ENCODE peak calls at places on chromosomes 5 and 9, in eight cellular contexts. A, L, H, B, N, K, E and S are unnamed samples.

GRCh38 chr5:89342106-89342876 is 459.3 kb upstream of the MEF2C start:
- DNase-seq in A (no peak), L (no peak), N (no peak), H (no peak), E (no peak), B (no peak), K (no peak), S (no peak)

GRCh38 chr9:84206801-84207200 is 133.8 kb downstream of the SLC28A3 start:
- DNase-seq in K (no peak), L (no peak), A (no peak), B (no peak), E (no peak), H (no peak), N (no peak), S (no peak)

GRCh38 chr9:133584559-133585476 is 24.4 kb downstream of the FAM163B start:
- DNase-seq in H (no peak), K (no peak), B (no peak), E (no peak), L (peak; percentile 20), N (no peak), A (no peak), S (no peak)

GRCh38 chr9:13160051-13160450 is 119.4 kb downstream of the MPDZ start:
- DNase-seq in B (no peak), K (no peak), A (no peak), L (no peak), E (no peak), N (no peak), H (no peak), S (no peak)

GRCh38 chr9:93268551-93269314 is 84.8 kb downstream of the WNK2 start:
- DNase-seq in K (no peak), H (peak; percentile 76), N (no peak), B (peak; percentile 62), A (peak; percentile 37), L (no peak), E (peak; percentile 52), S (peak; percentile 80)

GRCh38 chr9:112091805-112092204 is 83.3 kb downstream of the SUSD1 start:
- DNase-seq in E (no peak), H (no peak), L (no peak), K (no peak), N (peak; percentile 37), B (no peak), A (no peak), S (no peak)

GRCh38 chr9:976805-977360 is 428 bp downstream of the DMRT3 start:
- DNase-seq in A (no peak), N (peak; percentile 37), K (no peak), L (no peak), H (no peak), E (no peak), B (no peak), S (no peak)

GRCh38 chr5:99331061-99331460 is 402.3 kb upstream of the CHD1 start:
- DNase-seq in A (no peak), B (no peak), N (no peak), E (no peak), L (no peak), K (no peak), H (no peak), S (no peak)

GRCh38 chr9:108078823-108079222 is 589.3 kb upstream of the KLF4 start:
- DNase-seq in L (no peak), K (no peak), B (no peak), A (no peak), E (no peak), H (no peak), N (no peak), S (no peak)

GRCh38 chr5:77083088-77083487 is 4.0 kb downstream of the ZBED3 start:
- DNase-seq in K (no peak), E (no peak), B (no peak), H (no peak), L (no peak), A (no peak), N (no peak), S (no peak)

GRCh38 chr5:10476878-10477277 is 35.2 kb downstream of the ROPN1L start:
- DNase-seq in B (no peak), N (no peak), A (no peak), H (no peak), L (no peak), E (no peak), K (no peak), S (no peak)

GRCh38 chr9:93533863-93534262 is 42.5 kb upstream of the PHF2 start:
- DNase-seq in L (no peak), E (no peak), A (no peak), B (no peak), N (no peak), K (no peak), H (no peak), S (no peak)

GRCh38 chr5:172533399-172534228 is 79.3 kb upstream of the SH3PXD2B start:
- DNase-seq in N (no peak), K (no peak), B (no peak), H (no peak), E (peak; percentile 72), L (no peak), A (no peak), S (no peak)

GRCh38 chr5:173625261-173625660 is 8.8 kb upstream of the BOD1 start:
- DNase-seq in K (no peak), E (no peak), L (no peak), N (no peak), A (no peak), B (no peak), H (no peak), S (no peak)

GRCh38 chr9:116494815-116495634 is 192.1 kb upstream of the TRIM32 start:
- DNase-seq in B (no peak), H (peak; percentile 43), A (no peak), N (peak; percentile 32), K (no peak), E (no peak), L (no peak), S (peak; percentile 49)

GRCh38 chr9:133238272-133238850 is 29.3 kb upstream of the OBP2B start:
- DNase-seq in B (peak; percentile 94), L (peak; percentile 93), A (no peak), N (peak; percentile 88), K (peak; percentile 81), H (peak; percentile 69), E (no peak), S (peak; percentile 76)

GRCh38 chr5:14399054-14399657 is 182.4 kb upstream of the OTULINL start:
- DNase-seq in H (no peak), L (no peak), A (peak; percentile 26), B (no peak), N (peak; percentile 48), E (no peak), K (no peak), S (peak; percentile 60)

DNA sequence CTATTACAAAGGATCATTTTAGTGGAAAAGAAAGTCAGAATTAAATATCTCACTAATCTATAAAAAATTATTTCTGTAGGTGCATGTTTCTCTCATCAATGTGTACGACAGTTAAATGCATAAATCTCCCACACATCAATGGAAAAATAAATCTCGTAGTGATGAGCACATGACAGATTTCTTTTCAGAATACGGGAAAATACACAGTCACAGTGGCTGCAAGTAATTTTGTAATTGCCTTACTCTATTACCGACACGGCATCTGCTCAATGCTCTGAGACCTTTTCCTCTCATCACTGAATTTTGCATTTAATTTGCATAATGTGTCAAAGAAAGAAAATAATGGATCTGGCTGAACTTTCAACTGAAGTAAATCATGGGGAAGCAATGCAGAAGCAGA is 37.2 kb downstream of the PDE4D start:
- DNase-seq in A (no peak), N (no peak), B (no peak), L (no peak), K (no peak), E (no peak), H (no peak), S (no peak)
- H3K4me3 ChIP-seq in A (no peak overlapping the region), N (no peak overlapping the region), B (no peak overlapping the region), L (no peak overlapping the region), K (no peak overlapping the region), E (no peak overlapping the region), H (no peak overlapping the region), S (no peak overlapping the region)

GRCh38 chr5:79486116-79486515 is 27.8 kb downstream of the HOMER1 start:
- DNase-seq in B (no peak), E (no peak), L (no peak), N (no peak), H (no peak), A (no peak), K (no peak), S (no peak)

GRCh38 chr5:79475174-79475466 is 38.8 kb downstream of the HOMER1 start:
- DNase-seq in H (no peak), L (no peak), N (no peak), A (no peak), K (no peak), E (no peak), B (no peak), S (no peak)

GRCh38 chr5:79481574-79481973 is 32.4 kb downstream of the HOMER1 start:
- DNase-seq in K (no peak), B (no peak), N (no peak), A (no peak), H (no peak), L (no peak), E (no peak), S (no peak)

GRCh38 chr5:79484731-79485130 is 29.2 kb downstream of the HOMER1 start:
- DNase-seq in H (no peak), A (no peak), B (no peak), K (no peak), N (no peak), L (no peak), E (no peak), S (no peak)

GRCh38 chr5:79480991-79481390 is 32.9 kb downstream of the HOMER1 start:
- DNase-seq in B (no peak), E (no peak), L (no peak), H (no peak), K (no peak), A (no peak), N (no peak), S (no peak)
- H3K27ac ChIP-seq in B (no peak overlapping the region), E (no peak overlapping the region), L (peak overlapping the region; percentile 90), H (no peak overlapping the region), K (no peak overlapping the region), A (no peak overlapping the region), N (no peak overlapping the region), S (no peak overlapping the region)

GRCh38 chr9:126524353-126525077 is 89.2 kb upstream of the LMX1B start:
- DNase-seq in L (no peak), N (no peak), H (no peak), B (peak; percentile 55), A (no peak), K (no peak), E (no peak), S (no peak)
- H3K9me3 ChIP-seq in L (no peaks in the 10 kb centered on the region), N (no peaks in the 10 kb centered on the region), H (no peaks in the 10 kb centered on the region), B (no peaks in the 10 kb centered on the region), A (no peaks in the 10 kb centered on the region), K (no peaks in the 10 kb centered on the region), E (no peaks in the 10 kb centered on the region), S (no peaks in the 10 kb centered on the region)

GRCh38 chr9:83062653-83063527 is at the start of gene RASEF:
- DNase-seq in K (no peak), L (peak; percentile 22), A (no peak), E (no peak), N (peak; percentile 80), B (peak; percentile 89), H (peak; percentile 82), S (peak; percentile 78)
- H3K4me3 ChIP-seq in K (peak within 1 kb of the TSS; percentile 41), L (peak within 1 kb of the TSS; percentile 36), A (no peak within 1 kb of the TSS), E (peak within 1 kb of the TSS; percentile 52), N (peak within 1 kb of the TSS; percentile 78), B (peak within 1 kb of the TSS; percentile 66), H (peak within 1 kb of the TSS; percentile 43), S (peak within 1 kb of the TSS; percentile 64)

DNA sequence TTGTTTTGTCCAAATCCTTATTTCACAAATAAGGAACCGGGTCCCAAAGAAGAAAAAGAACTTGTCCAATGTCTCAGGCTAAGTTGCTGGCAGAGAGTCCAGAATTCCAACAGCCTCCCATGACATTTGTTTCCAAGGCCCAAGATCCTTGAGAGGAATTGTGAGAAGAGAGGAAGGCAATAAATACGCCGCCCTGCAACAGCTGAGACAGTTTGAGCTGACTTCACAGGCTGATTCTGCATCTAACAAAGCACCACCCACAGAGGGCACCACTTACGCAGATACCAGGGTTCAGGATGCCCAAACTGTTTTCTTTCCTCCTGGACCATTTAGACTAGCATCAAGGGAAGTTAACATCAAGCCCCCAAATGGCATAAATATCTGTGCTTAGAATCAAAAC is 211.3 kb downstream of the FAM114A2 start:
- DNase-seq in A (no peak), N (peak; percentile 3), E (no peak), B (no peak), K (no peak), H (no peak), L (no peak), S (no peak)
- H3K27ac ChIP-seq in A (no peak overlapping the region), N (no peak overlapping the region), E (no peak overlapping the region), B (no peak overlapping the region), K (no peak overlapping the region), H (no peak overlapping the region), L (no peak overlapping the region), S (no peak overlapping the region)